ENCODE peak calls at places on chromosome 19, in four cellular contexts. B is kidney tubule cell, X is left ventricle myocardium superior, S is NCI-H2081. R is an unnamed sample.

GRCh38 chr19:42569193-42569592 is 25.5 kb downstream of the CEACAM8 start:
- DNase-seq in B (no peak), X (no peak), S (no peak), R (no peak)

GRCh38 chr19:3984584-3984907 is 717 bp downstream of the EEF2 start:
- DNase-seq in X (no peak), B (no peak), S (no peak), R (no peak)

GRCh38 chr19:19276386-19276785 is 3.3 kb upstream of the TM6SF2 start:
- DNase-seq in B (no peak), S (no peak), X (no peak), R (no peak)

GRCh38 chr19:32875428-32875827 is 5.9 kb upstream of the SLC7A9 start:
- DNase-seq in S (no peak), B (no peak), X (no peak), R (no peak)

GRCh38 chr19:40687525-40688016 is 2.9 kb downstream of the NUMBL start:
- DNase-seq in B (no peak), S (no peak), X (peak), R (no peak)

GRCh38 chr19:7982103-7982502 is 23.3 kb downstream of the ELAVL1 start:
- DNase-seq in S (no peak), B (no peak), X (no peak), R (no peak)

GRCh38 chr19:5536337-5536894 is 31.3 kb downstream of the TINCR start:
- DNase-seq in B (peak), S (peak), X (peak), R (peak)

GRCh38 chr19:971795-972194 is 12.3 kb upstream of the WDR18 start:
- DNase-seq in X (no peak), S (no peak), B (no peak), R (no peak)

GRCh38 chr19:3443840-3444694 is 36.3 kb downstream of the SMIM24 start:
- DNase-seq in S (no peak), B (no peak), X (peak), R (peak)

GRCh38 chr19:42249769-42250168 is 5.2 kb downstream of the ERF start:
- DNase-seq in B (no peak), X (no peak), S (no peak), R (no peak)

GRCh38 chr19:44005968-44006367 is 3.2 kb downstream of the ZNF230 start:
- DNase-seq in S (no peak), B (no peak), X (no peak), R (no peak)

GRCh38 chr19:12000152-12000981 is 35.1 kb downstream of the ZNF433 start:
- DNase-seq in X (no peak), S (no peak), B (peak), R (no peak)

GRCh38 chr19:41920878-41921277 is 7.4 kb downstream of the ERFL start:
- DNase-seq in S (no peak), B (no peak), X (no peak), R (no peak)

GRCh38 chr19:44749994-44750393 is 1.5 kb downstream of the BCL3 start:
- DNase-seq in S (no peak), B (no peak), X (no peak), R (no peak)

GRCh38 chr19:56105090-56105701 is 15.9 kb downstream of the ZNF787 start:
- DNase-seq in S (peak), B (peak), X (peak), R (peak)

GRCh38 chr19:44905437-44906160 is at the start of gene APOE:
- DNase-seq in B (no peak), S (no peak), X (no peak), R (no peak)

GRCh38 chr19:6000228-6000847 is 22.4 kb upstream of the RANBP3 start:
- DNase-seq in B (no peak), S (no peak), X (no peak), R (no peak)

GRCh38 chr19:51075998-51076397 is 6.7 kb downstream of the KLK14 start:
- DNase-seq in X (no peak), B (no peak), S (no peak), R (no peak)

GRCh38 chr19:39517432-39517831 is 2.5 kb downstream of the SELENOV start:
- DNase-seq in B (no peak), S (no peak), X (no peak), R (no peak)

GRCh38 chr19:2207991-2208860 is 27.9 kb downstream of the PLEKHJ1 start:
- DNase-seq in S (no peak), X (peak), B (no peak), R (no peak)

GRCh38 chr19:47582320-47582909 is 9.5 kb upstream of the ZNF541 start:
- DNase-seq in X (no peak), S (no peak), B (no peak), R (no peak)

GRCh38 chr19:41377977-41378707 is 1.8 kb downstream of the TMEM91 start:
- DNase-seq in B (no peak), X (no peak), S (no peak), R (no peak)

GRCh38 chr19:46426035-46426505 is 2.7 kb downstream of the PNMA8C start:
- DNase-seq in X (no peak), B (peak), S (no peak), R (no peak)

GRCh38 chr19:4575267-4575793 is 15.8 kb upstream of the SEMA6B start:
- DNase-seq in S (no peak), X (peak), B (peak), R (no peak)

GRCh38 chr19:52198678-52199077 is 8.8 kb downstream of the PPP2R1A start:
- DNase-seq in B (peak), S (no peak), X (no peak), R (no peak)

GRCh38 chr19:3266792-3267469 is 42.5 kb downstream of the CELF5 start:
- DNase-seq in X (no peak), B (no peak), S (no peak), R (no peak)

GRCh38 chr19:49761625-49762311 is 1.3 kb downstream of the TSKS start:
- DNase-seq in B (no peak), X (peak), S (no peak), R (no peak)

GRCh38 chr19:11377756-11378155 is 3.3 kb downstream of the SWSAP1 start:
- DNase-seq in B (peak), X (no peak), S (no peak), R (no peak)

GRCh38 chr19:56076413-56076998 is 44.6 kb downstream of the ZNF787 start:
- DNase-seq in B (peak), S (peak), X (no peak), R (peak)

GRCh38 chr19:38649305-38650179 is 2.1 kb downstream of the ACTN4 start:
- DNase-seq in S (peak), B (peak), X (no peak), R (no peak)

GRCh38 chr19:870963-871401 is 11.5 kb downstream of the CFD start:
- DNase-seq in B (no peak), S (peak), X (peak), R (no peak)

R was measured in NCI-H748 treated with DMSO at 0.1 percent for 48 hours.